ENCODE peak calls at places on chromosomes 11 and 22, in five cellular contexts. One of them, this sample, is unnamed.

GRCh38 chr11:115391598-115391997 is 112.6 kb downstream of the CADM1 start:
- DNase-seq in fibroblast of mammary gland: no peak
- DNase-seq in SK-N-DZ: peak
- DNase-seq in stimulated activated CD4-positive, alpha-beta T cell treated with anti-CD3 and anti-CD28 coated beads, Interleukin-1b, Interleukin-23, amount 100 ng/mL, for 24 hours: no peak
- DNase-seq in NCI-H2171 treated with DMSO at 0.1 percent for 48 hours: peak
- DNase-seq in this sample: peak

GRCh38 chr22:43090130-43090789 is 1.1 kb upstream of the TTLL1 start:
- DNase-seq in fibroblast of mammary gland: peak
- DNase-seq in SK-N-DZ: peak
- DNase-seq in stimulated activated CD4-positive, alpha-beta T cell treated with anti-CD3 and anti-CD28 coated beads, Interleukin-1b, Interleukin-23, amount 100 ng/mL, for 24 hours: no peak
- DNase-seq in NCI-H2171 treated with DMSO at 0.1 percent for 48 hours: peak
- DNase-seq in this sample: peak

GRCh38 chr11:2825261-2825885 is 60.2 kb downstream of the CDKN1C start:
- DNase-seq in fibroblast of mammary gland: peak
- DNase-seq in SK-N-DZ: no peak
- DNase-seq in stimulated activated CD4-positive, alpha-beta T cell treated with anti-CD3 and anti-CD28 coated beads, Interleukin-1b, Interleukin-23, amount 100 ng/mL, for 24 hours: no peak
- DNase-seq in NCI-H2171 treated with DMSO at 0.1 percent for 48 hours: no peak
- DNase-seq in this sample: no peak

GRCh38 chr11:746289-747175 is 732 bp upstream of the TALDO1 start:
- DNase-seq in fibroblast of mammary gland: peak
- DNase-seq in SK-N-DZ: peak
- DNase-seq in stimulated activated CD4-positive, alpha-beta T cell treated with anti-CD3 and anti-CD28 coated beads, Interleukin-1b, Interleukin-23, amount 100 ng/mL, for 24 hours: no peak
- DNase-seq in NCI-H2171 treated with DMSO at 0.1 percent for 48 hours: peak
- DNase-seq in this sample: peak

GRCh38 chr22:24803064-24803542 is 2.9 kb upstream of the SGSM1 start:
- DNase-seq in fibroblast of mammary gland: peak
- DNase-seq in SK-N-DZ: peak
- DNase-seq in stimulated activated CD4-positive, alpha-beta T cell treated with anti-CD3 and anti-CD28 coated beads, Interleukin-1b, Interleukin-23, amount 100 ng/mL, for 24 hours: peak
- DNase-seq in NCI-H2171 treated with DMSO at 0.1 percent for 48 hours: peak
- DNase-seq in this sample: peak

GRCh38 chr11:67616431-67617242 is 9.9 kb downstream of the NDUFV1 start:
- DNase-seq in fibroblast of mammary gland: no peak
- DNase-seq in SK-N-DZ: no peak
- DNase-seq in stimulated activated CD4-positive, alpha-beta T cell treated with anti-CD3 and anti-CD28 coated beads, Interleukin-1b, Interleukin-23, amount 100 ng/mL, for 24 hours: no peak
- DNase-seq in NCI-H2171 treated with DMSO at 0.1 percent for 48 hours: no peak
- DNase-seq in this sample: no peak

GRCh38 chr22:35561796-35562526 is 21.3 kb downstream of the RASD2 start:
- DNase-seq in fibroblast of mammary gland: peak
- DNase-seq in SK-N-DZ: no peak
- DNase-seq in stimulated activated CD4-positive, alpha-beta T cell treated with anti-CD3 and anti-CD28 coated beads, Interleukin-1b, Interleukin-23, amount 100 ng/mL, for 24 hours: no peak
- DNase-seq in NCI-H2171 treated with DMSO at 0.1 percent for 48 hours: no peak
- DNase-seq in this sample: peak

GRCh38 chr11:74543991-74544390 is 48.4 kb upstream of the POLD3 start:
- DNase-seq in fibroblast of mammary gland: no peak
- DNase-seq in SK-N-DZ: no peak
- DNase-seq in stimulated activated CD4-positive, alpha-beta T cell treated with anti-CD3 and anti-CD28 coated beads, Interleukin-1b, Interleukin-23, amount 100 ng/mL, for 24 hours: no peak
- DNase-seq in NCI-H2171 treated with DMSO at 0.1 percent for 48 hours: peak
- DNase-seq in this sample: peak

GRCh38 chr22:47012589-47013365 is 250.3 kb downstream of the TBC1D22A start:
- DNase-seq in fibroblast of mammary gland: no peak
- DNase-seq in SK-N-DZ: no peak
- DNase-seq in stimulated activated CD4-positive, alpha-beta T cell treated with anti-CD3 and anti-CD28 coated beads, Interleukin-1b, Interleukin-23, amount 100 ng/mL, for 24 hours: no peak
- DNase-seq in NCI-H2171 treated with DMSO at 0.1 percent for 48 hours: no peak
- DNase-seq in this sample: no peak

GRCh38 chr22:43300891-43301676 is 42.1 kb downstream of the SCUBE1 start:
- DNase-seq in fibroblast of mammary gland: no peak
- DNase-seq in SK-N-DZ: no peak
- DNase-seq in stimulated activated CD4-positive, alpha-beta T cell treated with anti-CD3 and anti-CD28 coated beads, Interleukin-1b, Interleukin-23, amount 100 ng/mL, for 24 hours: no peak
- DNase-seq in NCI-H2171 treated with DMSO at 0.1 percent for 48 hours: no peak
- DNase-seq in this sample: peak

GRCh38 chr11:69209936-69210659 is 54.4 kb downstream of the SMIM38 start:
- DNase-seq in fibroblast of mammary gland: no peak
- DNase-seq in SK-N-DZ: no peak
- DNase-seq in stimulated activated CD4-positive, alpha-beta T cell treated with anti-CD3 and anti-CD28 coated beads, Interleukin-1b, Interleukin-23, amount 100 ng/mL, for 24 hours: peak
- DNase-seq in NCI-H2171 treated with DMSO at 0.1 percent for 48 hours: peak
- DNase-seq in this sample: no peak

GRCh38 chr11:14218728-14219127 is 140.3 kb downstream of the RRAS2 start:
- DNase-seq in fibroblast of mammary gland: no peak
- DNase-seq in SK-N-DZ: no peak
- DNase-seq in stimulated activated CD4-positive, alpha-beta T cell treated with anti-CD3 and anti-CD28 coated beads, Interleukin-1b, Interleukin-23, amount 100 ng/mL, for 24 hours: no peak
- DNase-seq in NCI-H2171 treated with DMSO at 0.1 percent for 48 hours: no peak
- DNase-seq in this sample: no peak

GRCh38 chr22:42468841-42469240 is 36.6 kb upstream of the NFAM1 start:
- DNase-seq in fibroblast of mammary gland: peak
- DNase-seq in SK-N-DZ: no peak
- DNase-seq in stimulated activated CD4-positive, alpha-beta T cell treated with anti-CD3 and anti-CD28 coated beads, Interleukin-1b, Interleukin-23, amount 100 ng/mL, for 24 hours: no peak
- DNase-seq in NCI-H2171 treated with DMSO at 0.1 percent for 48 hours: no peak
- DNase-seq in this sample: no peak

GRCh38 chr11:45530776-45531175 is 134.6 kb downstream of the CHST1 start:
- DNase-seq in fibroblast of mammary gland: no peak
- DNase-seq in SK-N-DZ: no peak
- DNase-seq in stimulated activated CD4-positive, alpha-beta T cell treated with anti-CD3 and anti-CD28 coated beads, Interleukin-1b, Interleukin-23, amount 100 ng/mL, for 24 hours: no peak
- DNase-seq in NCI-H2171 treated with DMSO at 0.1 percent for 48 hours: peak
- DNase-seq in this sample: peak

GRCh38 chr11:126834149-126834548 is 166.4 kb downstream of the KIRREL3 start:
- DNase-seq in fibroblast of mammary gland: peak
- DNase-seq in SK-N-DZ: no peak
- DNase-seq in stimulated activated CD4-positive, alpha-beta T cell treated with anti-CD3 and anti-CD28 coated beads, Interleukin-1b, Interleukin-23, amount 100 ng/mL, for 24 hours: no peak
- DNase-seq in NCI-H2171 treated with DMSO at 0.1 percent for 48 hours: no peak
- DNase-seq in this sample: no peak

GRCh38 chr11:61068581-61068980 is 33.7 kb upstream of the CD5 start:
- DNase-seq in fibroblast of mammary gland: no peak
- DNase-seq in SK-N-DZ: no peak
- DNase-seq in stimulated activated CD4-positive, alpha-beta T cell treated with anti-CD3 and anti-CD28 coated beads, Interleukin-1b, Interleukin-23, amount 100 ng/mL, for 24 hours: no peak
- DNase-seq in NCI-H2171 treated with DMSO at 0.1 percent for 48 hours: no peak
- DNase-seq in this sample: no peak

GRCh38 chr11:16782226-16782919 is 43.9 kb downstream of the C11orf58 start:
- DNase-seq in fibroblast of mammary gland: no peak
- DNase-seq in SK-N-DZ: no peak
- DNase-seq in stimulated activated CD4-positive, alpha-beta T cell treated with anti-CD3 and anti-CD28 coated beads, Interleukin-1b, Interleukin-23, amount 100 ng/mL, for 24 hours: no peak
- DNase-seq in NCI-H2171 treated with DMSO at 0.1 percent for 48 hours: no peak
- DNase-seq in this sample: no peak

GRCh38 chr22:38758276-38758945 is 2.6 kb upstream of the SUN2 start:
- DNase-seq in fibroblast of mammary gland: no peak
- DNase-seq in SK-N-DZ: peak
- DNase-seq in stimulated activated CD4-positive, alpha-beta T cell treated with anti-CD3 and anti-CD28 coated beads, Interleukin-1b, Interleukin-23, amount 100 ng/mL, for 24 hours: peak
- DNase-seq in NCI-H2171 treated with DMSO at 0.1 percent for 48 hours: peak
- DNase-seq in this sample: peak

GRCh38 chr11:119130662-119131061 is 9.3 kb downstream of the HINFP start:
- DNase-seq in fibroblast of mammary gland: peak
- DNase-seq in SK-N-DZ: no peak
- DNase-seq in stimulated activated CD4-positive, alpha-beta T cell treated with anti-CD3 and anti-CD28 coated beads, Interleukin-1b, Interleukin-23, amount 100 ng/mL, for 24 hours: no peak
- DNase-seq in NCI-H2171 treated with DMSO at 0.1 percent for 48 hours: no peak
- DNase-seq in this sample: no peak

GRCh38 chr11:73597340-73597955 is 464 bp downstream of the FAM168A start:
- DNase-seq in fibroblast of mammary gland: no peak
- DNase-seq in SK-N-DZ: peak
- DNase-seq in stimulated activated CD4-positive, alpha-beta T cell treated with anti-CD3 and anti-CD28 coated beads, Interleukin-1b, Interleukin-23, amount 100 ng/mL, for 24 hours: no peak
- DNase-seq in NCI-H2171 treated with DMSO at 0.1 percent for 48 hours: no peak
- DNase-seq in this sample: peak

GRCh38 chr11:12086271-12087074 is 23.9 kb upstream of the MICAL2 start:
- DNase-seq in fibroblast of mammary gland: peak
- DNase-seq in SK-N-DZ: no peak
- DNase-seq in stimulated activated CD4-positive, alpha-beta T cell treated with anti-CD3 and anti-CD28 coated beads, Interleukin-1b, Interleukin-23, amount 100 ng/mL, for 24 hours: no peak
- DNase-seq in NCI-H2171 treated with DMSO at 0.1 percent for 48 hours: peak
- DNase-seq in this sample: peak

GRCh38 chr11:33132510-33132909 is 28.8 kb downstream of the CSTF3 start:
- DNase-seq in fibroblast of mammary gland: no peak
- DNase-seq in SK-N-DZ: no peak
- DNase-seq in stimulated activated CD4-positive, alpha-beta T cell treated with anti-CD3 and anti-CD28 coated beads, Interleukin-1b, Interleukin-23, amount 100 ng/mL, for 24 hours: no peak
- DNase-seq in NCI-H2171 treated with DMSO at 0.1 percent for 48 hours: no peak
- DNase-seq in this sample: no peak

GRCh38 chr11:129888451-129888850 is 6.9 kb downstream of the NFRKB start:
- DNase-seq in fibroblast of mammary gland: no peak
- DNase-seq in SK-N-DZ: no peak
- DNase-seq in stimulated activated CD4-positive, alpha-beta T cell treated with anti-CD3 and anti-CD28 coated beads, Interleukin-1b, Interleukin-23, amount 100 ng/mL, for 24 hours: no peak
- DNase-seq in NCI-H2171 treated with DMSO at 0.1 percent for 48 hours: no peak
- DNase-seq in this sample: no peak

GRCh38 chr11:103338621-103339484 is 229.6 kb downstream of the DYNC2H1 start:
- DNase-seq in fibroblast of mammary gland: peak
- DNase-seq in SK-N-DZ: peak
- DNase-seq in stimulated activated CD4-positive, alpha-beta T cell treated with anti-CD3 and anti-CD28 coated beads, Interleukin-1b, Interleukin-23, amount 100 ng/mL, for 24 hours: no peak
- DNase-seq in NCI-H2171 treated with DMSO at 0.1 percent for 48 hours: no peak
- DNase-seq in this sample: peak

GRCh38 chr11:71477637-71478011 is 24.6 kb downstream of the NADSYN1 start:
- DNase-seq in fibroblast of mammary gland: no peak
- DNase-seq in SK-N-DZ: no peak
- DNase-seq in stimulated activated CD4-positive, alpha-beta T cell treated with anti-CD3 and anti-CD28 coated beads, Interleukin-1b, Interleukin-23, amount 100 ng/mL, for 24 hours: no peak
- DNase-seq in NCI-H2171 treated with DMSO at 0.1 percent for 48 hours: peak
- DNase-seq in this sample: no peak

GRCh38 chr11:11841121-11841604 is 609 bp upstream of the USP47 start:
- DNase-seq in fibroblast of mammary gland: peak
- DNase-seq in SK-N-DZ: peak
- DNase-seq in stimulated activated CD4-positive, alpha-beta T cell treated with anti-CD3 and anti-CD28 coated beads, Interleukin-1b, Interleukin-23, amount 100 ng/mL, for 24 hours: no peak
- DNase-seq in NCI-H2171 treated with DMSO at 0.1 percent for 48 hours: no peak
- DNase-seq in this sample: peak

GRCh38 chr11:44631831-44632230 is 66.4 kb downstream of the CD82 start:
- DNase-seq in fibroblast of mammary gland: no peak
- DNase-seq in SK-N-DZ: no peak
- DNase-seq in stimulated activated CD4-positive, alpha-beta T cell treated with anti-CD3 and anti-CD28 coated beads, Interleukin-1b, Interleukin-23, amount 100 ng/mL, for 24 hours: no peak
- DNase-seq in NCI-H2171 treated with DMSO at 0.1 percent for 48 hours: no peak
- DNase-seq in this sample: no peak

GRCh38 chr11:101907826-101908225 is 7.0 kb upstream of the CEP126 start:
- DNase-seq in fibroblast of mammary gland: no peak
- DNase-seq in SK-N-DZ: no peak
- DNase-seq in stimulated activated CD4-positive, alpha-beta T cell treated with anti-CD3 and anti-CD28 coated beads, Interleukin-1b, Interleukin-23, amount 100 ng/mL, for 24 hours: no peak
- DNase-seq in NCI-H2171 treated with DMSO at 0.1 percent for 48 hours: no peak
- DNase-seq in this sample: no peak

GRCh38 chr11:44760917-44761545 is 34.3 kb downstream of the TSPAN18 start:
- DNase-seq in fibroblast of mammary gland: peak
- DNase-seq in SK-N-DZ: peak
- DNase-seq in stimulated activated CD4-positive, alpha-beta T cell treated with anti-CD3 and anti-CD28 coated beads, Interleukin-1b, Interleukin-23, amount 100 ng/mL, for 24 hours: no peak
- DNase-seq in NCI-H2171 treated with DMSO at 0.1 percent for 48 hours: peak
- DNase-seq in this sample: no peak

GRCh38 chr11:32947985-32948384 is 55.4 kb downstream of the QSER1 start:
- DNase-seq in fibroblast of mammary gland: peak
- DNase-seq in SK-N-DZ: no peak
- DNase-seq in stimulated activated CD4-positive, alpha-beta T cell treated with anti-CD3 and anti-CD28 coated beads, Interleukin-1b, Interleukin-23, amount 100 ng/mL, for 24 hours: no peak
- DNase-seq in NCI-H2171 treated with DMSO at 0.1 percent for 48 hours: no peak
- DNase-seq in this sample: no peak

GRCh38 chr11:77071671-77072605 is 5.2 kb downstream of the CAPN5 start:
- DNase-seq in fibroblast of mammary gland: peak
- DNase-seq in SK-N-DZ: no peak
- DNase-seq in stimulated activated CD4-positive, alpha-beta T cell treated with anti-CD3 and anti-CD28 coated beads, Interleukin-1b, Interleukin-23, amount 100 ng/mL, for 24 hours: no peak
- DNase-seq in NCI-H2171 treated with DMSO at 0.1 percent for 48 hours: no peak
- DNase-seq in this sample: no peak

GRCh38 chr11:102810943-102811528 is 13.1 kb upstream of the MMP1 start:
- DNase-seq in fibroblast of mammary gland: peak
- DNase-seq in SK-N-DZ: no peak
- DNase-seq in stimulated activated CD4-positive, alpha-beta T cell treated with anti-CD3 and anti-CD28 coated beads, Interleukin-1b, Interleukin-23, amount 100 ng/mL, for 24 hours: no peak
- DNase-seq in NCI-H2171 treated with DMSO at 0.1 percent for 48 hours: no peak
- DNase-seq in this sample: peak

This sample was measured in NCI-H69.